ENCODE peak calls at places on chromosomes 2 and 18, in ten cellular contexts. P, H, I, F, X, M, O, Z, D and C are unnamed samples.

GRCh38 chr2:15776629-15776919 is 163.8 kb upstream of the MYCN start:
- DNase-seq in P (no peak), H (no peak), I (no peak), F (peak), X (no peak), M (no peak), O (no peak), Z (no peak), D (no peak), C (no peak)

GRCh38 chr2:130264046-130264445 is 65.8 kb upstream of the TUBA3E start:
- DNase-seq in P (no peak), H (no peak), I (no peak), F (no peak), X (no peak), M (no peak), O (no peak), Z (no peak), D (no peak), C (no peak)

GRCh38 chr2:4110273-4110672 is 406.9 kb downstream of the DCDC2C start:
- DNase-seq in P (no peak), H (no peak), I (no peak), F (no peak), X (no peak), M (no peak), O (no peak), Z (no peak), D (no peak), C (no peak)

GRCh38 chr2:182210669-182211068 is 216.2 kb downstream of the PDE1A start:
- DNase-seq in P (no peak), H (no peak), I (no peak), F (no peak), X (no peak), M (no peak), O (no peak), Z (no peak), D (no peak), C (no peak)

GRCh38 chr2:13433954-13434353 is 717.2 kb downstream of the TRIB2 start:
- DNase-seq in P (no peak), H (no peak), I (no peak), F (no peak), X (no peak), M (peak), O (no peak), Z (no peak), D (no peak), C (no peak)

GRCh38 chr2:229340086-229340760 is 69.1 kb upstream of the PID1 start:
- DNase-seq in P (no peak), H (no peak), I (no peak), F (no peak), X (no peak), M (no peak), O (no peak), Z (no peak), D (no peak), C (no peak)

GRCh38 chr18:44507729-44508325 is 172.9 kb upstream of the SETBP1 start:
- DNase-seq in P (no peak), H (no peak), I (no peak), F (peak), X (no peak), M (no peak), O (no peak), Z (peak), D (no peak), C (no peak)

GRCh38 chr2:171403181-171403580 is 30.6 kb downstream of the METTL8 start:
- DNase-seq in P (no peak), H (no peak), I (no peak), F (no peak), X (no peak), M (peak), O (no peak), Z (no peak), D (no peak), C (no peak)

GRCh38 chr18:78494204-78494603 is 485.4 kb upstream of the SALL3 start:
- DNase-seq in P (no peak), H (no peak), I (no peak), F (no peak), X (no peak), M (no peak), O (no peak), Z (no peak), D (no peak), C (no peak)

GRCh38 chr18:57910134-57910533 is 107.0 kb upstream of the ATP8B1 start:
- DNase-seq in P (no peak), H (no peak), I (no peak), F (no peak), X (no peak), M (no peak), O (no peak), Z (no peak), D (no peak), C (no peak)

GRCh38 chr2:221629478-221629877 is 57.4 kb upstream of the EPHA4 start:
- DNase-seq in P (no peak), H (no peak), I (no peak), F (no peak), X (no peak), M (peak), O (no peak), Z (no peak), D (no peak), C (no peak)

GRCh38 chr2:10573709-10574108 is 116.1 kb downstream of the NOL10 start:
- DNase-seq in P (no peak), H (no peak), I (no peak), F (no peak), X (no peak), M (no peak), O (no peak), Z (no peak), D (no peak), C (no peak)

GRCh38 chr2:235577404-235578330 is 83.8 kb downstream of the AGAP1 start:
- DNase-seq in P (no peak), H (no peak), I (peak), F (no peak), X (no peak), M (no peak), O (peak), Z (no peak), D (peak), C (no peak)

GRCh38 chr2:219522111-219523030 is 8.1 kb downstream of the ASIC4 start:
- DNase-seq in P (no peak), H (peak), I (peak), F (no peak), X (no peak), M (peak), O (peak), Z (no peak), D (no peak), C (no peak)

GRCh38 chr2:237685408-237685807 is 58.0 kb downstream of the LRRFIP1 start:
- DNase-seq in P (no peak), H (no peak), I (no peak), F (no peak), X (no peak), M (peak), O (no peak), Z (no peak), D (no peak), C (no peak)

GRCh38 chr2:217851191-217852020 is 151.4 kb downstream of the TNS1 start:
- DNase-seq in P (no peak), H (no peak), I (peak), F (peak), X (no peak), M (peak), O (no peak), Z (no peak), D (no peak), C (no peak)

GRCh38 chr18:55078289-55078916 is 119.1 kb upstream of the CCDC68 start:
- DNase-seq in P (no peak), H (no peak), I (no peak), F (no peak), X (no peak), M (peak), O (no peak), Z (no peak), D (no peak), C (no peak)

GRCh38 chr2:180461761-180462160 is 454.7 kb upstream of the CWC22 start:
- DNase-seq in P (no peak), H (no peak), I (no peak), F (no peak), X (no peak), M (peak), O (no peak), Z (no peak), D (no peak), C (no peak)

GRCh38 chr2:231854616-231855125 is 68.4 kb downstream of the COPS7B start:
- DNase-seq in P (no peak), H (no peak), I (no peak), F (no peak), X (no peak), M (peak), O (no peak), Z (no peak), D (no peak), C (no peak)

GRCh38 chr2:120690521-120690920 is 45.1 kb upstream of the GLI2 start:
- DNase-seq in P (no peak), H (no peak), I (peak), F (no peak), X (no peak), M (no peak), O (no peak), Z (no peak), D (no peak), C (no peak)

GRCh38 chr2:185291035-185291647 is 447.5 kb upstream of the FSIP2 start:
- DNase-seq in P (no peak), H (no peak), I (no peak), F (peak), X (peak), M (peak), O (peak), Z (no peak), D (peak), C (no peak)

GRCh38 chr2:196170681-196171247 is 614 bp downstream of the STK17B start:
- DNase-seq in P (no peak), H (peak), I (no peak), F (peak), X (no peak), M (peak), O (no peak), Z (peak), D (peak), C (no peak)